ENCODE peak calls at places on chromosomes 1 and 21, in five cellular contexts. A is H9, H is mesenchymal stem cell, D is IMR-90, N is neuronal stem cell. J is an unnamed sample. For H3K4me1, the result is how much of the 10 kb centered on the place peaks cover.

GRCh38 chr1:8814870-8815269 is 2.6 kb downstream of the RERE start:
- DNase-seq in H (peak), D (no peak), A (no peak), N (peak), J (peak)

GRCh38 chr1:32775640-32776337 is 41.4 kb downstream of the YARS1 start:
- DNase-seq in N (no peak), A (no peak), D (peak), H (peak), J (peak)

GRCh38 chr1:154557939-154558609 is 388 bp downstream of the UBE2Q1 start:
- DNase-seq in H (peak), N (no peak), D (peak), A (no peak), J (peak)

GRCh38 chr1:174116042-174116441 is 43.3 kb upstream of the RABGAP1L start:
- DNase-seq in D (peak), N (no peak), A (no peak), H (peak), J (no peak)

GRCh38 chr1:67978988-67979516 is 71.4 kb downstream of the DIRAS3 start:
- DNase-seq in N (no peak), A (no peak), D (peak), H (no peak), J (no peak)

GRCh38 chr21:45306832-45307571 is 19.3 kb upstream of the POFUT2 start:
- DNase-seq in D (peak), A (no peak), H (peak), N (no peak), J (no peak)

GRCh38 chr1:28256197-28256827 is 3.0 kb upstream of the SESN2 start:
- DNase-seq in N (no peak), A (no peak), H (no peak), D (no peak), J (no peak)

GRCh38 chr1:236030572-236030971 is 34.3 kb downstream of the NID1 start:
- DNase-seq in D (peak), N (no peak), H (peak), A (no peak), J (no peak)

GRCh38 chr1:218476385-218476784 is 131.2 kb downstream of the TGFB2 start:
- DNase-seq in A (no peak), N (no peak), H (peak), D (peak), J (peak)

GRCh38 chr1:159054427-159054826 is 22.1 kb downstream of the AIM2 start:
- DNase-seq in A (no peak), D (peak), N (no peak), H (peak), J (peak)

GRCh38 chr1:210707300-210707699 is 378.6 kb downstream of the HHAT start:
- DNase-seq in H (no peak), D (no peak), N (no peak), A (no peak), J (no peak)

GRCh38 chr1:71881611-71882010 is 400.7 kb downstream of the NEGR1 start:
- DNase-seq in A (no peak), D (peak), H (no peak), N (no peak), J (no peak)

GRCh38 chr1:41322835-41323234 is 38.4 kb upstream of the FOXO6 start:
- DNase-seq in A (peak), D (no peak), N (peak), H (peak), J (peak)

GRCh38 chr1:161763522-161764098 is 2.5 kb upstream of the ATF6 start:
- DNase-seq in D (no peak), N (no peak), A (no peak), H (peak), J (peak)

GRCh38 chr1:167627865-167628641 is 2.0 kb upstream of the RCSD1 start:
- DNase-seq in H (no peak), A (no peak), N (no peak), D (no peak), J (peak)

GRCh38 chr21:22575165-22575584 is 1577.0 kb downstream of the NCAM2 start:
- DNase-seq in A (peak), H (no peak), D (no peak), N (peak), J (peak)

GRCh38 chr1:2158272-2158671 is 36.3 kb downstream of the FAAP20 start:
- DNase-seq in N (no peak), A (no peak), H (no peak), D (no peak), J (no peak)

GRCh38 chr1:175885247-175885646 is 141.9 kb upstream of the TNR start:
- DNase-seq in N (no peak), A (no peak), H (peak), D (peak), J (no peak)

GRCh38 chr21:42061866-42062542 is 9.1 kb upstream of the UMODL1 start:
- DNase-seq in A (no peak), D (no peak), H (no peak), N (no peak), J (no peak)

GRCh38 chr1:85065550-85065949 is 17.2 kb upstream of the MCOLN3 start:
- DNase-seq in H (no peak), D (no peak), A (no peak), N (no peak), J (no peak)

GRCh38 chr1:1026599-1027413 is 6.9 kb downstream of the AGRN start:
- DNase-seq in D (no peak), H (no peak), N (no peak), A (no peak), J (no peak)
- H3K4me1 ChIP-seq in D (under half), H (half or more), N (under half), A (under half), J (under half)

GRCh38 chr1:5842700-5843099 is 149.5 kb downstream of the NPHP4 start:
- DNase-seq in A (no peak), D (no peak), N (no peak), H (no peak), J (no peak)
- H3K4ac ChIP-seq in A (no peak), D (no peak), N (no peak), H (no peak), J (no peak)

GRCh38 chr1:39106949-39107740 is 81.0 kb downstream of the NDUFS5 start:
- DNase-seq in D (no peak), H (peak), N (peak), A (no peak), J (peak)
- H3K4me1 ChIP-seq in D (under half), H (under half), N (under half), A (under half), J (under half)

GRCh38 chr1:230074762-230075161 is 7.7 kb downstream of the GALNT2 start:
- DNase-seq in H (no peak), D (no peak), N (no peak), A (no peak), J (no peak)
- H3K4ac ChIP-seq in H (no peak), D (no peak), N (no peak), A (no peak), J (no peak)

DNA sequence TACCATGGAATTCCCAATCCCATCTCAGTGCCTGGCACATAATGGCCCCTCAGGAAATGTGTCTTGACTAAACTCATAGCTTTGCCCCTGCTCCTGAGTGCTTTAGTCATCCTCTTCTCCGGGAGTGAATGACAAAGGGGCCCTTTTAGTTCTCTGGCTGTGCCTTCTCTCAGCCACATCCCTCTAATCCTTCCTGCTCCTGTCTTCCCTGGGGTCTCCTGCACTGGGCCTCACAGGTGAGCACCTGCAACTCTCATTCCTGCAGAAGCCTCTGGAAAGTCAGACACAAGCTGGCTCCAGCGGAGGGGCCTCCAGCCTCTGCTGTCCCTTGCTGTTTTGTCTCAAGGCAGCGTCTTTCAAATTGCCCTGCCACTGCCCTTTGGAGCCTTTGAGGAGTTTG is 14.0 kb upstream of the ETV3L start:
- DNase-seq in N (no peak), H (no peak), D (no peak), A (peak), J (no peak)
- H3K4me1 ChIP-seq in N (under half), H (under half), D (under half), A (under half), J (under half)

DNA sequence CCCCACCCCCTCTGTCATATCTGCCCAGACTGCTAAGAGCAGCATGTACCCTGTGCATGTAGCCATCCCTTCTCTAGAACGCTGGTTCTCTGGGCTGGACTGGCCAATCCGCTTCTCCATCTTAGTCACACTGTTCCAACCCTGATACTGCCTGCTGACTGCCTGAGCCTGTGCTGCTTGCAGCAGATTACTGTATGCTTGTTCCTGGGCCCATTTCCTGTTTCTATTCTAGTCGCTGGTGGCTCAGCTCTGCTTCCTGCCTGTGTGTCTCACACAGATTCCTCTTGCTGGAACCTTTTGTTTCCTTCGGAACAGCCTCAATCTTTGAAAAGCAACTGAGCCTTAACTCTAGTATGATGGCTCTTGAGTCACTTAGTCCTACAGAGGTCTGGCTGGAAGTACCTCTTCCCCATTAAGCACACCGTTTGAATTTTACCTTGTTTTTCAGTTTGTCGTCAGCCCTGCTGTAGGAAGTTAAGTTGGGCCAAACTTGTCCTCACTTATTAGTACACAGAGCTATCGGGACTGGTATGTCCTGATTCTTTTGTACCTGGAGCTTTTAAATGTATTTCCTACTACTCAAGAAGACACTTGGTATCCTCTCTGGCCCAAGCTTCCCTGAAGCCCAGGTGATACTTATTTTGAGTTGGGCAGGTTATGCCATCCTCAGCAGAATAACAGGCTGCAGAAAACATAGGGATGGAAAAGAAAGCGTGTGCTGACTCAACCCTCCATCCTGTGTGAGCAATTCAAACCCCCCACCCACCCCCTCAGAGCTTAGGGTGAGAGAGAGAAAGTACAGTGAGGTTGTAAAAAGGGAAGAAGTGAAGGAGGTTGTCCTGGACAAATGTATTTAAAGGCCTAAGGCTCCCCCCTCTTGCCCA is 43.4 kb upstream of the PIGV start:
- DNase-seq in N (no peak), H (peak), A (peak), D (peak), J (peak)
- H3K4ac ChIP-seq in N (no peak), H (no peak), A (no peak), D (peak), J (no peak)

GRCh38 chr21:39003982-39004775 is 179.1 kb downstream of the PSMG1 start:
- DNase-seq in A (no peak), N (no peak), D (peak), H (peak), J (peak)
- H3K4me1 ChIP-seq in A (under half), N (under half), D (under half), H (under half), J (under half)

GRCh38 chr1:43566382-43567035 is 35.8 kb downstream of the PTPRF start:
- DNase-seq in A (no peak), N (no peak), H (no peak), D (no peak), J (no peak)
- H3K4ac ChIP-seq in A (no peak), N (no peak), H (no peak), D (no peak), J (no peak)

GRCh38 chr1:94039871-94040569 is 80.9 kb downstream of the ABCA4 start:
- DNase-seq in A (no peak), N (no peak), H (peak), D (no peak), J (no peak)
- H3K4me1 ChIP-seq in A (under half), N (under half), H (under half), D (under half), J (under half)

GRCh38 chr1:59051007-59051406 is 245.9 kb upstream of the FGGY start:
- DNase-seq in D (no peak), A (no peak), H (no peak), N (no peak), J (no peak)
- H3K4ac ChIP-seq in D (no peak), A (no peak), H (no peak), N (no peak), J (no peak)